ENCODE peak calls at places on chromosomes 12 and 14, in eight cellular contexts. D is hepatocyte, G is HCT116, P is astrocyte, X is H1, B is HepG2, O is keratinocyte, E is endothelial cell of umbilical vein. K is an unnamed sample. For H3K4me1, the result is how much of the 10 kb centered on the place peaks cover.

GRCh38 chr12:2673966-2674810 is 120.6 kb upstream of the FKBP4 start:
- DNase-seq in D (no peak), G (peak), P (no peak), X (peak), B (no peak), O (no peak), E (no peak), K (no peak)

GRCh38 chr12:15336772-15337553 is 14.7 kb downstream of the PTPRO start:
- DNase-seq in D (no peak), G (no peak), P (peak), X (no peak), B (no peak), O (peak), E (peak), K (peak)

GRCh38 chr12:124452576-124453391 is 114.6 kb downstream of the NCOR2 start:
- DNase-seq in D (no peak), G (no peak), P (no peak), X (no peak), B (no peak), O (no peak), E (no peak), K (no peak)

GRCh38 chr14:50955373-50956043 is 11.2 kb upstream of the PYGL start:
- DNase-seq in D (peak), G (peak), P (peak), X (no peak), B (peak), O (peak), E (peak), K (peak)

GRCh38 chr12:42705863-42706262 is 116.3 kb upstream of the PRICKLE1 start:
- DNase-seq in D (peak), G (no peak), P (peak), X (no peak), B (no peak), O (no peak), E (peak), K (peak)

GRCh38 chr14:26835949-26836570 is 238.2 kb upstream of the NOVA1 start:
- DNase-seq in D (no peak), G (no peak), P (no peak), X (no peak), B (no peak), O (no peak), E (peak), K (no peak)

GRCh38 chr14:103390605-103391004 is 5.4 kb downstream of the MARK3 start:
- DNase-seq in D (no peak), G (no peak), P (no peak), X (no peak), B (no peak), O (no peak), E (no peak), K (no peak)

GRCh38 chr12:77968021-77968420 is 137.3 kb downstream of the NAV3 start:
- DNase-seq in D (no peak), G (no peak), P (no peak), X (no peak), B (no peak), O (no peak), E (no peak), K (no peak)

GRCh38 chr14:99215277-99215676 is 56.7 kb downstream of the BCL11B start:
- DNase-seq in D (peak), G (no peak), P (peak), X (no peak), B (no peak), O (no peak), E (no peak), K (peak)

GRCh38 chr14:103402700-103403099 is 17.5 kb downstream of the MARK3 start:
- DNase-seq in D (no peak), G (no peak), P (peak), X (no peak), B (no peak), O (no peak), E (peak), K (peak)

GRCh38 chr12:52647601-52648000 is 4.4 kb downstream of the KRT2 start:
- DNase-seq in D (no peak), G (no peak), P (no peak), X (peak), B (no peak), O (no peak), E (no peak), K (no peak)

GRCh38 chr12:23342407-23342806 is 607.1 kb downstream of the SOX5 start:
- DNase-seq in D (no peak), G (no peak), P (no peak), X (no peak), B (no peak), O (no peak), E (no peak), K (no peak)

GRCh38 chr14:91373591-91374245 is 43.9 kb downstream of the CCDC88C start:
- DNase-seq in D (no peak), G (no peak), P (no peak), X (no peak), B (no peak), O (no peak), E (peak), K (no peak)

GRCh38 chr12:96571101-96571862 is 81.9 kb downstream of the CFAP54 start:
- DNase-seq in D (no peak), G (no peak), P (peak), X (no peak), B (no peak), O (no peak), E (no peak), K (peak)

GRCh38 chr12:12327802-12328201 is 22.2 kb downstream of the MANSC1 start:
- DNase-seq in D (peak), G (peak), P (peak), X (no peak), B (peak), O (peak), E (peak), K (peak)

DNA sequence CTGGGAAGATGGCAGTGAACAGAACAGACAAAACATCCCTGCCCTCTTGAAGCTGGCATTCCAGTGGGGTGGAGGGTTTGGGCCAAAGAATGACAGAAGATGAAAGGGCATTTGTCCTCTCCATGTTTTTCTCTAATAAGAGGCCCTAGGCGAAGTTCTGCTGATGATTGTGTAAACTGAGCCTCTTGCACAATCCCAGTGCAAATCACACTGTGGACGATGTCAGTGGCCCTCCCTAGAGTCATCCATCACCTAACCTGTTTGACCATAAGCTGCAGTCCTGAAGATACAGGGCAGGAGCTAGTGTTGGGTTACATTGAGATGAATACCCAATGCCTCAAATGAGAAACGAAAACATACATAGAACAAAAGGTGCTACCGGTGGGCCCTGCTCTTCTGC is 622.4 kb upstream of the TBX3 start:
- DNase-seq in D (no peak), G (no peak), P (no peak), X (no peak), B (peak), O (no peak), E (no peak), K (peak)
- H2AFZ ChIP-seq in D (no peak), G (no peak), P (no peak), X (no peak), B (no peak), O (no peak), E (no peak), K (no peak)

GRCh38 chr14:73757876-73758391 is 43.8 kb upstream of the PNMA1 start:
- DNase-seq in D (no peak), G (no peak), P (no peak), X (no peak), B (no peak), O (no peak), E (no peak), K (no peak)

GRCh38 chr14:73760598-73761586 is 46.7 kb upstream of the PNMA1 start:
- DNase-seq in D (no peak), G (no peak), P (no peak), X (no peak), B (no peak), O (no peak), E (no peak), K (no peak)

GRCh38 chr14:73758392-73759182 is 44.4 kb upstream of the PNMA1 start:
- DNase-seq in D (peak), G (peak), P (peak), X (peak), B (peak), O (no peak), E (peak), K (peak)

GRCh38 chr14:73759714-73760597 is 45.8 kb upstream of the PNMA1 start:
- DNase-seq in D (peak), G (peak), P (peak), X (peak), B (peak), O (peak), E (peak), K (peak)

GRCh38 chr14:73759183-73759713 is 45.1 kb upstream of the PNMA1 start:
- DNase-seq in D (peak), G (no peak), P (peak), X (no peak), B (no peak), O (no peak), E (peak), K (peak)
- TF ChIP-seq EZH2 in D (no peak), G (no peak), P (no peak), X (no peak), B (no peak), O (no peak), E (no peak), K (no peak)

DNA sequence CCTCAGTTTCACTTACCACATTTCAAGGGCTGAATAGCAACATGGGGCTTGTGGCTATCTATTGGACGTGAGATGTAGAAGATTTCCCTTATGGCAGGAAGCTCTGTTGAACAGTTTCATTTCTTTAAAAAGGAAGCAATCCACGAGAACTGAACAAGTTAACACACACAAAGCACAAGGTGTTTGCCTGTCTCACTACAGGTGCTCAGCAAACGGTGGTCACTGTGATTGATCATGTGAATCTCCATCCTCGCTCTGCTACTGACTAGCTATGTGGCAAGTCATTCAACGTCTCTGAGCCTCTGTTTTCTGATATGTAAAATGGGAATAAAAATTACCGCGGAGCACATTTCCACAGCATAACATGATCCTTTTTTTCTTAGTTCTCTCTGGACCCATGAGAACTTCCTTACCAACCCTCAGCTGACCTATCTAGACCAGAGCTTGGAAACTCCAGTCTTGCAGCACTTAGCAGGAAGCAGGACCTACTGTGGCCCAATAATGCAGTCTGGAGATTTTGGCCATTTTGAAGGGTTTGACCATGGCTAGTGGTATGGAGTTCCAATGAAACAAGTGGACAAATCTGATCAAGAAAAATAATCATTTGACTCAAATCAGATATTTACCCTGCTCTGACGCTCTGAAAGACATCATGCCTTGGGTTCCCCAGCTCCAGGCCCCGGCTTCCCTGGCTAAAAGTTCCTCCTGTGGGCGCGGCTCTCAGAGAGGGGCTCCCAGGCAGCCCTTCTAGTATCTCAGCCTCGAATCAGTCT is 278.8 kb downstream of the ZFP36L1 start:
- DNase-seq in D (no peak), G (no peak), P (no peak), X (peak), B (no peak), O (no peak), E (no peak), K (no peak)
- H3K4me1 ChIP-seq in D (half or more), G (under half), P (under half), X (under half), B (under half), O (half or more), E (under half), K (under half)

GRCh38 chr12:74941678-74942077 is 268.0 kb downstream of the KCNC2 start:
- DNase-seq in D (no peak), G (no peak), P (no peak), X (no peak), B (no peak), O (no peak), E (no peak), K (no peak)
- H2AFZ ChIP-seq in D (no peak), G (no peak), P (no peak), X (no peak), B (no peak), O (no peak), E (no peak), K (no peak)

GRCh38 chr12:57758566-57759359 is 3.9 kb downstream of the MARCHF9 start:
- DNase-seq in D (no peak), G (no peak), P (no peak), X (no peak), B (no peak), O (no peak), E (no peak), K (no peak)
- TF ChIP-seq EZH2 in D (no peak), G (no peak), P (no peak), X (no peak), B (no peak), O (no peak), E (no peak), K (no peak)

GRCh38 chr12:57830393-57830792 is 11.9 kb upstream of the AVIL start:
- DNase-seq in D (no peak), G (no peak), P (no peak), X (no peak), B (no peak), O (no peak), E (no peak), K (no peak)

GRCh38 chr12:57835366-57836288 is 10.9 kb downstream of the CTDSP2 start:
- DNase-seq in D (no peak), G (no peak), P (no peak), X (no peak), B (no peak), O (no peak), E (no peak), K (no peak)

GRCh38 chr12:57834086-57834876 is 12.2 kb downstream of the CTDSP2 start:
- DNase-seq in D (no peak), G (no peak), P (no peak), X (no peak), B (no peak), O (no peak), E (no peak), K (no peak)

GRCh38 chr12:57833672-57834071 is 12.9 kb downstream of the CTDSP2 start:
- DNase-seq in D (no peak), G (no peak), P (no peak), X (no peak), B (no peak), O (no peak), E (no peak), K (no peak)

DNA sequence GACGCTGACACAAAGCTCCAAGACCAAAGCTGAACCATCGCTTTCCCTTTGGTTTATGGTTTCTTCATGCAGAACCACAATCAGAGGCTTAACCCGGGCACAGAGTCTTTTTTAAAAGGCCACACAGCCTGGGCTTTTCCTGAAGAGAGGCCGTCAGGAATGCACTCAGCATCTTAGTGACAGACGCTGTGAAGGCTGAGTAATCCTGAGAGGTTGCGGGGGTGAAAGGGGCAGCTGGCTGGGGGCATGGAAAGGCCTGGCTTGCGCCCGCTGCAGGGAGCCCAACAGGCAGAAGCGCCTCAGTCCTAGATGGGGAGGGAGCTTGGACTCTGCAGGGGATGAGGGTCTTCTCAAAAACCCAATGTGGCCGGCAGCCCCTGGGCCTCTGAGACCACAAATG is 13.6 kb downstream of the CTDSP2 start:
- DNase-seq in D (no peak), G (no peak), P (no peak), X (no peak), B (no peak), O (no peak), E (no peak), K (peak)
- H3K4me1 ChIP-seq in D (half or more), G (under half), P (under half), X (under half), B (half or more), O (under half), E (under half), K (under half)

DNA sequence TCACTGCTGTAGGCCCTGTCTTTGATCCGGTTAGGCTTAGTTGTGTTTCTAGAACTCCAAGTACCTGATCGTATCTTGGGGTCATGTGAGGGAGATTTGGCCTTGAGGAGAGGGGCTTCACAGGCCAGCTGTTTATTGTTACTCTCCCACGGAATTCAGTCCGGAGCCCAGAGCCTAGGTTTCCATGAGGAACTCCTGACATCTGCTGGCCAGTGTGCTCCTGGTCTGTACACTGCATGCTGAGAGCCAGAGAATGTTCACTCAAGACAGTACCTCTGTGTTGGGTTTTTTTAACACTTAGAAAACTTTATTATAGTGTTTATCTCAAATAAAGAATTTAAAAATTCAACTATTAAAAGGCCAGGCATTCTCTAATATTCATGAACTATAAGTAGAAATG is 341.0 kb upstream of the TMEM132C start:
- DNase-seq in D (peak), G (no peak), P (peak), X (peak), B (no peak), O (no peak), E (no peak), K (peak)
- H2AFZ ChIP-seq in D (no peak), G (no peak), P (peak), X (no peak), B (no peak), O (no peak), E (no peak), K (no peak)

GRCh38 chr12:130457215-130457614 is 119.5 kb downstream of the PIWIL1 start:
- DNase-seq in D (no peak), G (no peak), P (no peak), X (no peak), B (no peak), O (no peak), E (no peak), K (no peak)

GRCh38 chr12:130454296-130454695 is 116.6 kb downstream of the PIWIL1 start:
- DNase-seq in D (no peak), G (no peak), P (no peak), X (no peak), B (no peak), O (no peak), E (no peak), K (no peak)

GRCh38 chr12:130452546-130452945 is 114.9 kb downstream of the PIWIL1 start:
- DNase-seq in D (no peak), G (no peak), P (no peak), X (no peak), B (no peak), O (no peak), E (no peak), K (no peak)

GRCh38 chr12:130456375-130457199 is 118.9 kb downstream of the PIWIL1 start:
- DNase-seq in D (peak), G (no peak), P (no peak), X (no peak), B (no peak), O (no peak), E (no peak), K (no peak)

DNA sequence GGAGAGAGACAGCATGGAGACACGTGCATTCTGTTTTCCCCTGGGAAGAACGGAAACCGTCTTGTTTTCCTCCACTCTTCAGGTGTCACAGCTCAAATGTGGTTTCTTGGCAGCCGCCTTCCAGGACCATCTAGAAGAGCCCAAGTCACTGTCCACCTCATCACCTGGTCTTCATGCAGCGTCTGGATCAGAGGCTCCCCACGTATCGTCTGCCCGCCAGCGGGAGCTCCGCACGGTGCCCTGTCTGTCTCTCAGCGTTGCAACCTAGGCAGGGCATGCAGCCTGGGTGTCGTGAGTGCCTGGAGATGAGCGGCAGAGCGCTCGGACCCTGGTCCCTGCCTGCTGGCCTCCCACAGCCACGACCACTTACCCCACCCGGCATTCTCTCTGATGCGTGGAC is 117.5 kb downstream of the PIWIL1 start:
- DNase-seq in D (no peak), G (no peak), P (no peak), X (no peak), B (no peak), O (no peak), E (no peak), K (no peak)
- TF ChIP-seq EZH2 in D (no peak), G (no peak), P (no peak), X (no peak), B (no peak), O (no peak), E (no peak), K (no peak)